ENCODE peak calls at places on chromosomes 2 and 18, in ten cellular contexts. One of them, this sample, is unnamed.

GRCh38 chr2:69616755-69617154 is 26.8 kb downstream of the AAK1 start:
- DNase-seq in activated CD4-positive, alpha-beta T cell treated with anti-CD3 and anti-CD28 coated beads, Interleukin-2, amount 50 U/mL, for 48 hours: peak
- DNase-seq in anterior cingulate cortex: no peak
- DNase-seq in left lung: no peak
- DNase-seq in choroid plexus epithelial cell: no peak
- DNase-seq in NT2/D1: no peak
- DNase-seq in RPMI8226: peak
- DNase-seq in heart right ventricle: no peak
- DNase-seq in activated gamma-delta T cell treated with Interleukin-2 at 50 U/mL for 16 hours: peak
- DNase-seq in KBM-7: no peak
- DNase-seq in this sample: peak

GRCh38 chr18:62524443-62525200 is 1.8 kb downstream of the ZCCHC2 start:
- DNase-seq in activated CD4-positive, alpha-beta T cell treated with anti-CD3 and anti-CD28 coated beads, Interleukin-2, amount 50 U/mL, for 48 hours: peak
- DNase-seq in anterior cingulate cortex: peak
- DNase-seq in left lung: peak
- DNase-seq in choroid plexus epithelial cell: peak
- DNase-seq in NT2/D1: no peak
- DNase-seq in RPMI8226: no peak
- DNase-seq in heart right ventricle: peak
- DNase-seq in activated gamma-delta T cell treated with Interleukin-2 at 50 U/mL for 16 hours: peak
- DNase-seq in KBM-7: peak
- DNase-seq in this sample: peak

GRCh38 chr18:27378396-27379094 is 193.4 kb upstream of the CHST9 start:
- DNase-seq in activated CD4-positive, alpha-beta T cell treated with anti-CD3 and anti-CD28 coated beads, Interleukin-2, amount 50 U/mL, for 48 hours: no peak
- DNase-seq in anterior cingulate cortex: no peak
- DNase-seq in left lung: no peak
- DNase-seq in choroid plexus epithelial cell: peak
- DNase-seq in NT2/D1: no peak
- DNase-seq in RPMI8226: no peak
- DNase-seq in heart right ventricle: no peak
- DNase-seq in activated gamma-delta T cell treated with Interleukin-2 at 50 U/mL for 16 hours: no peak
- DNase-seq in KBM-7: no peak
- DNase-seq in this sample: peak

GRCh38 chr18:63606526-63606925 is 19.4 kb downstream of the SERPINB13 start:
- DNase-seq in activated CD4-positive, alpha-beta T cell treated with anti-CD3 and anti-CD28 coated beads, Interleukin-2, amount 50 U/mL, for 48 hours: no peak
- DNase-seq in anterior cingulate cortex: no peak
- DNase-seq in left lung: no peak
- DNase-seq in choroid plexus epithelial cell: no peak
- DNase-seq in NT2/D1: no peak
- DNase-seq in RPMI8226: no peak
- DNase-seq in heart right ventricle: no peak
- DNase-seq in activated gamma-delta T cell treated with Interleukin-2 at 50 U/mL for 16 hours: no peak
- DNase-seq in KBM-7: no peak
- DNase-seq in this sample: peak

GRCh38 chr2:182611009-182611408 is 105.0 kb upstream of the DNAJC10 start:
- DNase-seq in activated CD4-positive, alpha-beta T cell treated with anti-CD3 and anti-CD28 coated beads, Interleukin-2, amount 50 U/mL, for 48 hours: no peak
- DNase-seq in anterior cingulate cortex: no peak
- DNase-seq in left lung: no peak
- DNase-seq in choroid plexus epithelial cell: no peak
- DNase-seq in NT2/D1: no peak
- DNase-seq in RPMI8226: no peak
- DNase-seq in heart right ventricle: no peak
- DNase-seq in activated gamma-delta T cell treated with Interleukin-2 at 50 U/mL for 16 hours: no peak
- DNase-seq in KBM-7: no peak
- DNase-seq in this sample: no peak

GRCh38 chr2:20635096-20635475 is 15.8 kb downstream of the HS1BP3 start:
- DNase-seq in activated CD4-positive, alpha-beta T cell treated with anti-CD3 and anti-CD28 coated beads, Interleukin-2, amount 50 U/mL, for 48 hours: no peak
- DNase-seq in anterior cingulate cortex: no peak
- DNase-seq in left lung: no peak
- DNase-seq in choroid plexus epithelial cell: no peak
- DNase-seq in NT2/D1: no peak
- DNase-seq in RPMI8226: no peak
- DNase-seq in heart right ventricle: no peak
- DNase-seq in activated gamma-delta T cell treated with Interleukin-2 at 50 U/mL for 16 hours: no peak
- DNase-seq in KBM-7: no peak
- DNase-seq in this sample: no peak

GRCh38 chr2:216918088-216918680 is 58.3 kb upstream of the TNP1 start:
- DNase-seq in activated CD4-positive, alpha-beta T cell treated with anti-CD3 and anti-CD28 coated beads, Interleukin-2, amount 50 U/mL, for 48 hours: no peak
- DNase-seq in anterior cingulate cortex: no peak
- DNase-seq in left lung: no peak
- DNase-seq in choroid plexus epithelial cell: peak
- DNase-seq in NT2/D1: no peak
- DNase-seq in RPMI8226: no peak
- DNase-seq in heart right ventricle: peak
- DNase-seq in activated gamma-delta T cell treated with Interleukin-2 at 50 U/mL for 16 hours: no peak
- DNase-seq in KBM-7: no peak
- DNase-seq in this sample: peak

GRCh38 chr2:219230201-219230540 is 565 bp downstream of the ANKZF1 start:
- DNase-seq in activated CD4-positive, alpha-beta T cell treated with anti-CD3 and anti-CD28 coated beads, Interleukin-2, amount 50 U/mL, for 48 hours: peak
- DNase-seq in anterior cingulate cortex: no peak
- DNase-seq in left lung: peak
- DNase-seq in choroid plexus epithelial cell: peak
- DNase-seq in NT2/D1: no peak
- DNase-seq in RPMI8226: peak
- DNase-seq in heart right ventricle: no peak
- DNase-seq in activated gamma-delta T cell treated with Interleukin-2 at 50 U/mL for 16 hours: no peak
- DNase-seq in KBM-7: peak
- DNase-seq in this sample: peak

GRCh38 chr18:74440808-74441427 is 16.2 kb downstream of the DIPK1C start:
- DNase-seq in activated CD4-positive, alpha-beta T cell treated with anti-CD3 and anti-CD28 coated beads, Interleukin-2, amount 50 U/mL, for 48 hours: no peak
- DNase-seq in anterior cingulate cortex: no peak
- DNase-seq in left lung: no peak
- DNase-seq in choroid plexus epithelial cell: no peak
- DNase-seq in NT2/D1: no peak
- DNase-seq in RPMI8226: no peak
- DNase-seq in heart right ventricle: no peak
- DNase-seq in activated gamma-delta T cell treated with Interleukin-2 at 50 U/mL for 16 hours: no peak
- DNase-seq in KBM-7: no peak
- DNase-seq in this sample: no peak

GRCh38 chr2:215577356-215577755 is 141.5 kb upstream of the FN1 start:
- DNase-seq in activated CD4-positive, alpha-beta T cell treated with anti-CD3 and anti-CD28 coated beads, Interleukin-2, amount 50 U/mL, for 48 hours: no peak
- DNase-seq in anterior cingulate cortex: no peak
- DNase-seq in left lung: no peak
- DNase-seq in choroid plexus epithelial cell: no peak
- DNase-seq in NT2/D1: no peak
- DNase-seq in RPMI8226: no peak
- DNase-seq in heart right ventricle: no peak
- DNase-seq in activated gamma-delta T cell treated with Interleukin-2 at 50 U/mL for 16 hours: no peak
- DNase-seq in KBM-7: no peak
- DNase-seq in this sample: no peak

GRCh38 chr18:9743200-9744016 is 35.3 kb downstream of the RAB31 start:
- DNase-seq in activated CD4-positive, alpha-beta T cell treated with anti-CD3 and anti-CD28 coated beads, Interleukin-2, amount 50 U/mL, for 48 hours: no peak
- DNase-seq in anterior cingulate cortex: no peak
- DNase-seq in left lung: no peak
- DNase-seq in choroid plexus epithelial cell: peak
- DNase-seq in NT2/D1: peak
- DNase-seq in RPMI8226: no peak
- DNase-seq in heart right ventricle: no peak
- DNase-seq in activated gamma-delta T cell treated with Interleukin-2 at 50 U/mL for 16 hours: no peak
- DNase-seq in KBM-7: peak
- DNase-seq in this sample: peak

GRCh38 chr2:94956797-94957391 is 68.6 kb upstream of the MAL start:
- DNase-seq in activated CD4-positive, alpha-beta T cell treated with anti-CD3 and anti-CD28 coated beads, Interleukin-2, amount 50 U/mL, for 48 hours: peak
- DNase-seq in anterior cingulate cortex: no peak
- DNase-seq in left lung: no peak
- DNase-seq in choroid plexus epithelial cell: peak
- DNase-seq in NT2/D1: peak
- DNase-seq in RPMI8226: peak
- DNase-seq in heart right ventricle: peak
- DNase-seq in activated gamma-delta T cell treated with Interleukin-2 at 50 U/mL for 16 hours: peak
- DNase-seq in KBM-7: peak
- DNase-seq in this sample: peak

GRCh38 chr2:194697439-194697838 is 959.6 kb upstream of the SLC39A10 start:
- DNase-seq in activated CD4-positive, alpha-beta T cell treated with anti-CD3 and anti-CD28 coated beads, Interleukin-2, amount 50 U/mL, for 48 hours: no peak
- DNase-seq in anterior cingulate cortex: no peak
- DNase-seq in left lung: no peak
- DNase-seq in choroid plexus epithelial cell: no peak
- DNase-seq in NT2/D1: no peak
- DNase-seq in RPMI8226: no peak
- DNase-seq in heart right ventricle: no peak
- DNase-seq in activated gamma-delta T cell treated with Interleukin-2 at 50 U/mL for 16 hours: no peak
- DNase-seq in KBM-7: no peak
- DNase-seq in this sample: no peak

GRCh38 chr2:235910067-235910466 is 258.1 kb downstream of the GBX2 start:
- DNase-seq in activated CD4-positive, alpha-beta T cell treated with anti-CD3 and anti-CD28 coated beads, Interleukin-2, amount 50 U/mL, for 48 hours: no peak
- DNase-seq in anterior cingulate cortex: no peak
- DNase-seq in left lung: no peak
- DNase-seq in choroid plexus epithelial cell: no peak
- DNase-seq in NT2/D1: no peak
- DNase-seq in RPMI8226: no peak
- DNase-seq in heart right ventricle: no peak
- DNase-seq in activated gamma-delta T cell treated with Interleukin-2 at 50 U/mL for 16 hours: no peak
- DNase-seq in KBM-7: no peak
- DNase-seq in this sample: no peak

GRCh38 chr2:191521608-191522208 is 156.2 kb upstream of the NABP1 start:
- DNase-seq in activated CD4-positive, alpha-beta T cell treated with anti-CD3 and anti-CD28 coated beads, Interleukin-2, amount 50 U/mL, for 48 hours: no peak
- DNase-seq in anterior cingulate cortex: no peak
- DNase-seq in left lung: no peak
- DNase-seq in choroid plexus epithelial cell: peak
- DNase-seq in NT2/D1: no peak
- DNase-seq in RPMI8226: peak
- DNase-seq in heart right ventricle: no peak
- DNase-seq in activated gamma-delta T cell treated with Interleukin-2 at 50 U/mL for 16 hours: no peak
- DNase-seq in KBM-7: peak
- DNase-seq in this sample: peak

GRCh38 chr2:176514276-176514675 is 245.0 kb downstream of the MTX2 start:
- DNase-seq in activated CD4-positive, alpha-beta T cell treated with anti-CD3 and anti-CD28 coated beads, Interleukin-2, amount 50 U/mL, for 48 hours: no peak
- DNase-seq in anterior cingulate cortex: no peak
- DNase-seq in left lung: no peak
- DNase-seq in choroid plexus epithelial cell: no peak
- DNase-seq in NT2/D1: no peak
- DNase-seq in RPMI8226: no peak
- DNase-seq in heart right ventricle: no peak
- DNase-seq in activated gamma-delta T cell treated with Interleukin-2 at 50 U/mL for 16 hours: no peak
- DNase-seq in KBM-7: no peak
- DNase-seq in this sample: no peak

GRCh38 chr2:235940330-235940729 is 227.9 kb downstream of the GBX2 start:
- DNase-seq in activated CD4-positive, alpha-beta T cell treated with anti-CD3 and anti-CD28 coated beads, Interleukin-2, amount 50 U/mL, for 48 hours: no peak
- DNase-seq in anterior cingulate cortex: peak
- DNase-seq in left lung: peak
- DNase-seq in choroid plexus epithelial cell: peak
- DNase-seq in NT2/D1: no peak
- DNase-seq in RPMI8226: no peak
- DNase-seq in heart right ventricle: peak
- DNase-seq in activated gamma-delta T cell treated with Interleukin-2 at 50 U/mL for 16 hours: no peak
- DNase-seq in KBM-7: no peak
- DNase-seq in this sample: peak

GRCh38 chr2:48414980-48415764 is 114.8 kb upstream of the STON1 start:
- DNase-seq in activated CD4-positive, alpha-beta T cell treated with anti-CD3 and anti-CD28 coated beads, Interleukin-2, amount 50 U/mL, for 48 hours: no peak
- DNase-seq in anterior cingulate cortex: peak
- DNase-seq in left lung: peak
- DNase-seq in choroid plexus epithelial cell: peak
- DNase-seq in NT2/D1: no peak
- DNase-seq in RPMI8226: no peak
- DNase-seq in heart right ventricle: no peak
- DNase-seq in activated gamma-delta T cell treated with Interleukin-2 at 50 U/mL for 16 hours: no peak
- DNase-seq in KBM-7: peak
- DNase-seq in this sample: peak

GRCh38 chr18:44789704-44790103 is 109.0 kb downstream of the SETBP1 start:
- DNase-seq in activated CD4-positive, alpha-beta T cell treated with anti-CD3 and anti-CD28 coated beads, Interleukin-2, amount 50 U/mL, for 48 hours: no peak
- DNase-seq in anterior cingulate cortex: no peak
- DNase-seq in left lung: no peak
- DNase-seq in choroid plexus epithelial cell: no peak
- DNase-seq in NT2/D1: no peak
- DNase-seq in RPMI8226: no peak
- DNase-seq in heart right ventricle: peak
- DNase-seq in activated gamma-delta T cell treated with Interleukin-2 at 50 U/mL for 16 hours: no peak
- DNase-seq in KBM-7: no peak
- DNase-seq in this sample: peak

GRCh38 chr2:40690525-40690924 is 238.6 kb upstream of the SLC8A1 start:
- DNase-seq in activated CD4-positive, alpha-beta T cell treated with anti-CD3 and anti-CD28 coated beads, Interleukin-2, amount 50 U/mL, for 48 hours: no peak
- DNase-seq in anterior cingulate cortex: no peak
- DNase-seq in left lung: no peak
- DNase-seq in choroid plexus epithelial cell: no peak
- DNase-seq in NT2/D1: no peak
- DNase-seq in RPMI8226: no peak
- DNase-seq in heart right ventricle: no peak
- DNase-seq in activated gamma-delta T cell treated with Interleukin-2 at 50 U/mL for 16 hours: no peak
- DNase-seq in KBM-7: no peak
- DNase-seq in this sample: no peak

GRCh38 chr2:10469301-10469700 is 21.2 kb upstream of the ODC1 start:
- DNase-seq in activated CD4-positive, alpha-beta T cell treated with anti-CD3 and anti-CD28 coated beads, Interleukin-2, amount 50 U/mL, for 48 hours: no peak
- DNase-seq in anterior cingulate cortex: no peak
- DNase-seq in left lung: peak
- DNase-seq in choroid plexus epithelial cell: no peak
- DNase-seq in NT2/D1: no peak
- DNase-seq in RPMI8226: no peak
- DNase-seq in heart right ventricle: no peak
- DNase-seq in activated gamma-delta T cell treated with Interleukin-2 at 50 U/mL for 16 hours: no peak
- DNase-seq in KBM-7: no peak
- DNase-seq in this sample: no peak

GRCh38 chr2:218257390-218257981 is 3.3 kb upstream of the GPBAR1 start:
- DNase-seq in activated CD4-positive, alpha-beta T cell treated with anti-CD3 and anti-CD28 coated beads, Interleukin-2, amount 50 U/mL, for 48 hours: peak
- DNase-seq in anterior cingulate cortex: no peak
- DNase-seq in left lung: peak
- DNase-seq in choroid plexus epithelial cell: peak
- DNase-seq in NT2/D1: peak
- DNase-seq in RPMI8226: peak
- DNase-seq in heart right ventricle: no peak
- DNase-seq in activated gamma-delta T cell treated with Interleukin-2 at 50 U/mL for 16 hours: peak
- DNase-seq in KBM-7: peak
- DNase-seq in this sample: peak

GRCh38 chr18:46243095-46243494 is 138.9 kb downstream of the HAUS1 start:
- DNase-seq in activated CD4-positive, alpha-beta T cell treated with anti-CD3 and anti-CD28 coated beads, Interleukin-2, amount 50 U/mL, for 48 hours: no peak
- DNase-seq in anterior cingulate cortex: no peak
- DNase-seq in left lung: no peak
- DNase-seq in choroid plexus epithelial cell: no peak
- DNase-seq in NT2/D1: no peak
- DNase-seq in RPMI8226: no peak
- DNase-seq in heart right ventricle: no peak
- DNase-seq in activated gamma-delta T cell treated with Interleukin-2 at 50 U/mL for 16 hours: no peak
- DNase-seq in KBM-7: no peak
- DNase-seq in this sample: no peak

GRCh38 chr2:226792155-226792871 is 7.3 kb downstream of the IRS1 start:
- DNase-seq in activated CD4-positive, alpha-beta T cell treated with anti-CD3 and anti-CD28 coated beads, Interleukin-2, amount 50 U/mL, for 48 hours: no peak
- DNase-seq in anterior cingulate cortex: no peak
- DNase-seq in left lung: no peak
- DNase-seq in choroid plexus epithelial cell: peak
- DNase-seq in NT2/D1: no peak
- DNase-seq in RPMI8226: no peak
- DNase-seq in heart right ventricle: no peak
- DNase-seq in activated gamma-delta T cell treated with Interleukin-2 at 50 U/mL for 16 hours: no peak
- DNase-seq in KBM-7: no peak
- DNase-seq in this sample: no peak

GRCh38 chr2:181790716-181791649 is 100.5 kb upstream of the ITPRID2 start:
- DNase-seq in activated CD4-positive, alpha-beta T cell treated with anti-CD3 and anti-CD28 coated beads, Interleukin-2, amount 50 U/mL, for 48 hours: peak
- DNase-seq in anterior cingulate cortex: no peak
- DNase-seq in left lung: no peak
- DNase-seq in choroid plexus epithelial cell: peak
- DNase-seq in NT2/D1: no peak
- DNase-seq in RPMI8226: no peak
- DNase-seq in heart right ventricle: no peak
- DNase-seq in activated gamma-delta T cell treated with Interleukin-2 at 50 U/mL for 16 hours: peak
- DNase-seq in KBM-7: peak
- DNase-seq in this sample: peak

GRCh38 chr2:170123593-170123992 is 54.4 kb upstream of the MYO3B start:
- DNase-seq in activated CD4-positive, alpha-beta T cell treated with anti-CD3 and anti-CD28 coated beads, Interleukin-2, amount 50 U/mL, for 48 hours: no peak
- DNase-seq in anterior cingulate cortex: no peak
- DNase-seq in left lung: no peak
- DNase-seq in choroid plexus epithelial cell: peak
- DNase-seq in NT2/D1: peak
- DNase-seq in RPMI8226: no peak
- DNase-seq in heart right ventricle: no peak
- DNase-seq in activated gamma-delta T cell treated with Interleukin-2 at 50 U/mL for 16 hours: no peak
- DNase-seq in KBM-7: no peak
- DNase-seq in this sample: peak

GRCh38 chr2:8241317-8241716 is 440.5 kb upstream of the ID2 start:
- DNase-seq in activated CD4-positive, alpha-beta T cell treated with anti-CD3 and anti-CD28 coated beads, Interleukin-2, amount 50 U/mL, for 48 hours: no peak
- DNase-seq in anterior cingulate cortex: no peak
- DNase-seq in left lung: no peak
- DNase-seq in choroid plexus epithelial cell: no peak
- DNase-seq in NT2/D1: no peak
- DNase-seq in RPMI8226: no peak
- DNase-seq in heart right ventricle: no peak
- DNase-seq in activated gamma-delta T cell treated with Interleukin-2 at 50 U/mL for 16 hours: no peak
- DNase-seq in KBM-7: no peak
- DNase-seq in this sample: no peak

GRCh38 chr2:168699834-168700417 is 102.5 kb upstream of the NOSTRIN start:
- DNase-seq in activated CD4-positive, alpha-beta T cell treated with anti-CD3 and anti-CD28 coated beads, Interleukin-2, amount 50 U/mL, for 48 hours: no peak
- DNase-seq in anterior cingulate cortex: no peak
- DNase-seq in left lung: peak
- DNase-seq in choroid plexus epithelial cell: peak
- DNase-seq in NT2/D1: no peak
- DNase-seq in RPMI8226: peak
- DNase-seq in heart right ventricle: peak
- DNase-seq in activated gamma-delta T cell treated with Interleukin-2 at 50 U/mL for 16 hours: no peak
- DNase-seq in KBM-7: no peak
- DNase-seq in this sample: peak

This sample was measured in M059J.